ENCODE peak calls at places on chromosomes 13 and 19, in six cellular contexts. One of them, this sample, is unnamed. For H3K36me3, the result is how much of the 10 kb centered on the place peaks cover.

GRCh38 chr13:48909088-48909389 is 66.7 kb upstream of the FNDC3A start:
- DNase-seq in mammary epithelial cell: no peak
- DNase-seq in CD8-positive, alpha-beta memory T cell: no peak
- DNase-seq in heart right ventricle: no peak
- DNase-seq in adipocyte: no peak
- DNase-seq in gastrocnemius medialis: no peak
- DNase-seq in this sample: no peak

GRCh38 chr19:3932931-3933810 is at the start of gene NMRK2:
- DNase-seq in CD8-positive, alpha-beta memory T cell: no peak
- DNase-seq in gastrocnemius medialis: peak
- DNase-seq in mammary epithelial cell: no peak
- DNase-seq in adipocyte: no peak
- DNase-seq in heart right ventricle: peak
- DNase-seq in this sample: no peak

GRCh38 chr13:97629601-97630272 is 195.8 kb downstream of the RAP2A start:
- DNase-seq in CD8-positive, alpha-beta memory T cell: no peak
- DNase-seq in adipocyte: no peak
- DNase-seq in gastrocnemius medialis: no peak
- DNase-seq in mammary epithelial cell: no peak
- DNase-seq in heart right ventricle: no peak
- DNase-seq in this sample: no peak

GRCh38 chr13:35791191-35791902 is 314.9 kb upstream of the MAB21L1 start:
- DNase-seq in adipocyte: peak
- DNase-seq in CD8-positive, alpha-beta memory T cell: no peak
- DNase-seq in gastrocnemius medialis: no peak
- DNase-seq in heart right ventricle: no peak
- DNase-seq in mammary epithelial cell: no peak
- DNase-seq in this sample: no peak

GRCh38 chr13:49791214-49791752 is 1.2 kb downstream of the KPNA3 start:
- DNase-seq in gastrocnemius medialis: peak
- DNase-seq in heart right ventricle: no peak
- DNase-seq in adipocyte: peak
- DNase-seq in CD8-positive, alpha-beta memory T cell: no peak
- DNase-seq in mammary epithelial cell: peak
- DNase-seq in this sample: no peak

GRCh38 chr19:49196527-49197240 is 39.1 kb downstream of the TRPM4 start:
- DNase-seq in adipocyte: no peak
- DNase-seq in heart right ventricle: peak
- DNase-seq in CD8-positive, alpha-beta memory T cell: no peak
- DNase-seq in gastrocnemius medialis: peak
- DNase-seq in mammary epithelial cell: no peak
- DNase-seq in this sample: no peak

GRCh38 chr13:103983948-103984347 is 917.7 kb upstream of the SLC10A2 start:
- DNase-seq in heart right ventricle: no peak
- DNase-seq in CD8-positive, alpha-beta memory T cell: no peak
- DNase-seq in gastrocnemius medialis: no peak
- DNase-seq in adipocyte: no peak
- DNase-seq in mammary epithelial cell: no peak
- DNase-seq in this sample: no peak

GRCh38 chr19:7257148-7258041 is 36.8 kb downstream of the INSR start:
- DNase-seq in heart right ventricle: no peak
- DNase-seq in CD8-positive, alpha-beta memory T cell: no peak
- DNase-seq in adipocyte: no peak
- DNase-seq in gastrocnemius medialis: no peak
- DNase-seq in mammary epithelial cell: peak
- DNase-seq in this sample: peak

GRCh38 chr13:94305934-94306333 is 173.5 kb downstream of the DCT start:
- DNase-seq in CD8-positive, alpha-beta memory T cell: no peak
- DNase-seq in gastrocnemius medialis: no peak
- DNase-seq in adipocyte: no peak
- DNase-seq in heart right ventricle: no peak
- DNase-seq in mammary epithelial cell: no peak
- DNase-seq in this sample: no peak

GRCh38 chr13:43195551-43195950 is 172.2 kb downstream of the DNAJC15 start:
- DNase-seq in adipocyte: no peak
- DNase-seq in heart right ventricle: no peak
- DNase-seq in gastrocnemius medialis: no peak
- DNase-seq in CD8-positive, alpha-beta memory T cell: no peak
- DNase-seq in mammary epithelial cell: no peak
- DNase-seq in this sample: no peak

GRCh38 chr19:20254151-20254550 is 87.1 kb downstream of the ZNF486 start:
- DNase-seq in heart right ventricle: no peak
- DNase-seq in CD8-positive, alpha-beta memory T cell: no peak
- DNase-seq in gastrocnemius medialis: no peak
- DNase-seq in mammary epithelial cell: no peak
- DNase-seq in adipocyte: no peak
- DNase-seq in this sample: no peak

GRCh38 chr13:42378383-42378780 is 106.4 kb downstream of the AKAP11 start:
- DNase-seq in CD8-positive, alpha-beta memory T cell: no peak
- DNase-seq in mammary epithelial cell: no peak
- DNase-seq in gastrocnemius medialis: no peak
- DNase-seq in adipocyte: no peak
- DNase-seq in heart right ventricle: no peak
- DNase-seq in this sample: no peak

GRCh38 chr13:66680031-66680430 is 550.1 kb downstream of the PCDH9 start:
- DNase-seq in CD8-positive, alpha-beta memory T cell: no peak
- DNase-seq in mammary epithelial cell: no peak
- DNase-seq in heart right ventricle: no peak
- DNase-seq in adipocyte: no peak
- DNase-seq in gastrocnemius medialis: no peak
- DNase-seq in this sample: no peak

GRCh38 chr19:32576790-32577189 is 4.2 kb upstream of the PDCD5 start:
- DNase-seq in CD8-positive, alpha-beta memory T cell: no peak
- DNase-seq in mammary epithelial cell: no peak
- DNase-seq in gastrocnemius medialis: no peak
- DNase-seq in heart right ventricle: no peak
- DNase-seq in adipocyte: no peak
- DNase-seq in this sample: no peak

DNA sequence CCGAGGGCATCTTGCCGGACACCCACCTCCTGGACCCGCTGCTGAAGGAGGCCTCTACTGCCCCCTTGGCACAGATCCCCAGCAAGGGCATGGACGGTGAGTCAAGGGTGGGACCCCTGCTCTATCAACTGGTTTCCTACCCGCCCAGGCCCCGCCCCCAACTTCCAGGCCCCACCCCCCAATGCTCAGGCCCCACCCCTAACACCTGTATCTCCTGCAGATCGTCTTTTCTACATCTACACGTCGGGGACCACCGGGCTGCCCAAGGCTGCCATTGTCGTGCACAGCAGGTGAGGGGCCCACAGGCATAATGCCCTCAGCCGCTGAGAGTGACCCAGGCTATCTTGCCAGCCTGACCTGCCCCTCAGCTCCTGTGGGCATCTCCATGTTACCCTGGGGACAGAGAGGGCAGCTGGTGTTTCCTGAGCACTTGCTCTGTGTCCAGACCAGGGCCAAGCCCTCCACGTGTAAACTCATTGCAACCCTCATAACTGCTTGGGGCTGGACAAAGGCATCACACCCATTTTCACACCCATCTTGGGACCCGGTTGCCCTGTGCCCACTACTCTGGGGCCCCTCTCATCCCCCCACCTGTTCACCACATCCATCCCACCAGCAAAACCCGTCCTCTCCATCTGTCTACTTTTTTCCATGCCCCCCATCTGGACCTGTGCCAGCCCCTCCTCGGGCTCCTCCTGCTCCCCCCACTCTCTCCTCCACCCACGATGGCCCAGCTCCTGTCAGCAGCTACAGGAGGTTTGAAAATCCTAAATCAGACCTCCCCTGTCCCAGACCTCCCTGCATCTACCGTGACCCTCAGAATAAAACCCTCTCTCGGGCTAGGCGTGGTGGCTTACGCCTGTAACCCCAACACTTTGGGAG is 17.2 kb downstream of the SLC27A1 start:
- DNase-seq in mammary epithelial cell: no peak
- DNase-seq in gastrocnemius medialis: no peak
- DNase-seq in adipocyte: no peak
- DNase-seq in CD8-positive, alpha-beta memory T cell: no peak
- DNase-seq in heart right ventricle: no peak
- DNase-seq in this sample: no peak
- H3K36me3 ChIP-seq in mammary epithelial cell: under half
- H3K36me3 ChIP-seq in gastrocnemius medialis: under half
- H3K36me3 ChIP-seq in adipocyte: half or more
- H3K36me3 ChIP-seq in CD8-positive, alpha-beta memory T cell: under half
- H3K36me3 ChIP-seq in heart right ventricle: under half
- H3K36me3 ChIP-seq in this sample: under half

GRCh38 chr13:91946498-91947070 is 548.2 kb downstream of the GPC5 start:
- DNase-seq in heart right ventricle: no peak
- DNase-seq in mammary epithelial cell: peak
- DNase-seq in adipocyte: peak
- DNase-seq in CD8-positive, alpha-beta memory T cell: no peak
- DNase-seq in gastrocnemius medialis: no peak
- DNase-seq in this sample: no peak

GRCh38 chr13:91955546-91956355 is 557.3 kb downstream of the GPC5 start:
- DNase-seq in CD8-positive, alpha-beta memory T cell: no peak
- DNase-seq in heart right ventricle: no peak
- DNase-seq in adipocyte: no peak
- DNase-seq in mammary epithelial cell: no peak
- DNase-seq in gastrocnemius medialis: no peak
- DNase-seq in this sample: no peak

DNA sequence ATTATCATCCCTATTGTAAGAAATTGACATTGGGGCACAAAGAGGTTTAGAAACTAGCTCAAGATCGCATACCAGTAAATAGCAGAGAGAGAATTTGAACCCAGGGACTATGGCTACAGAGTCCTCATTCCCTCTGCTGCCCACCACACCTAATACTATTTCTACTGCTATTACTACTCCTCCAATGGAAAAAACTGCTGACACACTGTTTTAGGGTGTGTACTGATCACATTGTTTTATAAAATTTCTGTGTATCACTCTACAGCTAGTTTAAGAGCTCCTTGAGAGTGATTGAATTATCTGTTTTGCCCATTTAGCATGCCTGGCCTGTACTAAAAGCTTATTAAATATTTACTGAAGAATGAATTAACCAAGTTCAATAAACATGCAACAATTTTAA is 552.4 kb downstream of the GPC5 start:
- DNase-seq in heart right ventricle: no peak
- DNase-seq in CD8-positive, alpha-beta memory T cell: no peak
- DNase-seq in gastrocnemius medialis: no peak
- DNase-seq in mammary epithelial cell: no peak
- DNase-seq in adipocyte: no peak
- DNase-seq in this sample: no peak
- H3K36me3 ChIP-seq in heart right ventricle: under half
- H3K36me3 ChIP-seq in CD8-positive, alpha-beta memory T cell: under half
- H3K36me3 ChIP-seq in gastrocnemius medialis: under half
- H3K36me3 ChIP-seq in mammary epithelial cell: under half
- H3K36me3 ChIP-seq in adipocyte: under half
- H3K36me3 ChIP-seq in this sample: under half

DNA sequence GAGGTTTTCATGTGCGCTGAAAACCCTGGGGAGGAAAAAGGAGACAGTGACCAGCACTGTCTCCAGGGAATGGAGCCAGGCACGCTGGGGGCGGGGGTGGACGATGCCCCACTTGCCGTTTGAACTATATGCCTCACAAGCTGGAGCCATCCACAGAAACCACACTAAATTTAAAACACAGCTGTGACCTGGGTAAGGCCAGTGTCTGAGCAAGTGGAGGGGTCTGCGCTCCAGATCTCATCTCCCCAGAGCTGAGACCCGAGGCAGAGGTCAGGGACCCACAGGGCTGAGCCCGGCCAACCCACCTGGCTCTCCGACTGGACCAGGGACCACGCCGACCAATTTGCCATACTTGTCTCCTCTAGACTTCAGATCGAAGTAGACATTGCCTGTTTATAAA is 23.2 kb downstream of the CARS2 start:
- DNase-seq in mammary epithelial cell: no peak
- DNase-seq in heart right ventricle: no peak
- DNase-seq in gastrocnemius medialis: no peak
- DNase-seq in CD8-positive, alpha-beta memory T cell: no peak
- DNase-seq in adipocyte: no peak
- DNase-seq in this sample: no peak
- H3K36me3 ChIP-seq in mammary epithelial cell: under half
- H3K36me3 ChIP-seq in heart right ventricle: half or more
- H3K36me3 ChIP-seq in gastrocnemius medialis: under half
- H3K36me3 ChIP-seq in CD8-positive, alpha-beta memory T cell: under half
- H3K36me3 ChIP-seq in adipocyte: half or more
- H3K36me3 ChIP-seq in this sample: under half

DNA sequence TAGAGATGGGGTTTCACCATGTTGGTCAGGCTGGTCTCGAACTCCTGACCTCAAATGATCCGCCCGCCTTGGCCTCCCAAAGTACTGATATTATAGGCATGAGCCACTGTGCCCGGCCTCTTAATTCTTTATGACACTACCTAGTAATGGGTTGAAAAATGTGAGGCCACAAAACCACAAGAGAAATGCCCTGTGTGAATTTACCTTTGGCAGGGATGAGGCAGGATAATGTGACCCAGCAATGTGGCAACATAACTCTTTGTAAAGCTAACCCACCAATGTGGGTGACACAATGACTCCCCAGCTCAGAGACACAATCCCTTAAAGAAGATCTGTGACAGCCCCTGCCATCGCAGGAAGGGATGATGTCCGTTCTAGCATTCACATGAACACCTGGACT is 533.1 kb downstream of the KLF5 start:
- DNase-seq in heart right ventricle: no peak
- DNase-seq in mammary epithelial cell: no peak
- DNase-seq in adipocyte: no peak
- DNase-seq in gastrocnemius medialis: no peak
- DNase-seq in CD8-positive, alpha-beta memory T cell: no peak
- DNase-seq in this sample: no peak
- H3K36me3 ChIP-seq in heart right ventricle: under half
- H3K36me3 ChIP-seq in mammary epithelial cell: under half
- H3K36me3 ChIP-seq in adipocyte: under half
- H3K36me3 ChIP-seq in gastrocnemius medialis: under half
- H3K36me3 ChIP-seq in CD8-positive, alpha-beta memory T cell: under half
- H3K36me3 ChIP-seq in this sample: under half

GRCh38 chr19:1251503-1252220 is 3.3 kb downstream of the MIDN start:
- DNase-seq in mammary epithelial cell: no peak
- DNase-seq in heart right ventricle: peak
- DNase-seq in adipocyte: no peak
- DNase-seq in CD8-positive, alpha-beta memory T cell: peak
- DNase-seq in gastrocnemius medialis: peak
- DNase-seq in this sample: no peak

GRCh38 chr19:1253514-1254080 is 5.2 kb downstream of the MIDN start:
- DNase-seq in gastrocnemius medialis: no peak
- DNase-seq in mammary epithelial cell: no peak
- DNase-seq in CD8-positive, alpha-beta memory T cell: no peak
- DNase-seq in adipocyte: no peak
- DNase-seq in heart right ventricle: no peak
- DNase-seq in this sample: no peak

GRCh38 chr19:1254081-1254527 is 5.7 kb downstream of the MIDN start:
- DNase-seq in CD8-positive, alpha-beta memory T cell: no peak
- DNase-seq in mammary epithelial cell: no peak
- DNase-seq in gastrocnemius medialis: no peak
- DNase-seq in heart right ventricle: no peak
- DNase-seq in adipocyte: no peak
- DNase-seq in this sample: no peak

GRCh38 chr19:1252221-1252817 is 3.9 kb downstream of the MIDN start:
- DNase-seq in mammary epithelial cell: peak
- DNase-seq in heart right ventricle: peak
- DNase-seq in adipocyte: peak
- DNase-seq in gastrocnemius medialis: peak
- DNase-seq in CD8-positive, alpha-beta memory T cell: peak
- DNase-seq in this sample: peak

GRCh38 chr19:1252818-1253513 is 4.6 kb downstream of the MIDN start:
- DNase-seq in CD8-positive, alpha-beta memory T cell: peak
- DNase-seq in gastrocnemius medialis: peak
- DNase-seq in mammary epithelial cell: peak
- DNase-seq in adipocyte: peak
- DNase-seq in heart right ventricle: peak
- DNase-seq in this sample: peak
- H3K36me3 ChIP-seq in CD8-positive, alpha-beta memory T cell: under half
- H3K36me3 ChIP-seq in gastrocnemius medialis: half or more
- H3K36me3 ChIP-seq in mammary epithelial cell: under half
- H3K36me3 ChIP-seq in adipocyte: under half
- H3K36me3 ChIP-seq in heart right ventricle: half or more
- H3K36me3 ChIP-seq in this sample: under half

This sample was measured in ovary.